ENCODE peak calls at places on chromosome 9, in nine cellular contexts. O is left ventricle myocardium inferior; P is PC-9; V is thoracic aorta; E is CD4-positive, alpha-beta T cell; H is fibroblast of lung; Y is adrenal gland; F is uterus; M is heart left ventricle. L is an unnamed sample.

GRCh38 chr9:95182854-95183563 is 134.5 kb downstream of the FANCC start:
- DNase-seq in O (no peak), P (no peak), V (no peak), E (no peak), H (no peak), Y (peak), F (no peak), M (no peak), L (no peak)

GRCh38 chr9:99341686-99342085 is 119.6 kb downstream of the SEC61B start:
- DNase-seq in O (no peak), P (no peak), V (no peak), E (no peak), H (no peak), Y (no peak), F (no peak), M (no peak), L (no peak)

GRCh38 chr9:109652971-109653370 is 127.0 kb upstream of the PALM2AKAP2 start:
- DNase-seq in O (no peak), P (peak), V (no peak), E (no peak), H (peak), Y (no peak), F (no peak), M (no peak), L (no peak)

GRCh38 chr9:133585481-133586367 is 23.5 kb downstream of the FAM163B start:
- DNase-seq in O (no peak), P (no peak), V (no peak), E (no peak), H (no peak), Y (no peak), F (no peak), M (peak), L (no peak)

GRCh38 chr9:93683331-93684134 is 107.1 kb downstream of the PHF2 start:
- DNase-seq in O (no peak), P (no peak), V (no peak), E (no peak), H (no peak), Y (no peak), F (peak), M (peak), L (peak)

GRCh38 chr9:129422843-129423700 is 197.8 kb downstream of the C9orf50 start:
- DNase-seq in O (no peak), P (peak), V (no peak), E (no peak), H (peak), Y (peak), F (no peak), M (no peak), L (no peak)

GRCh38 chr9:98654247-98654646 is 54.5 kb downstream of the GABBR2 start:
- DNase-seq in O (no peak), P (no peak), V (no peak), E (no peak), H (peak), Y (no peak), F (no peak), M (no peak), L (no peak)

GRCh38 chr9:84708400-84708799 is 38.9 kb downstream of the NTRK2 start:
- DNase-seq in O (no peak), P (no peak), V (no peak), E (no peak), H (no peak), Y (no peak), F (no peak), M (no peak), L (no peak)

GRCh38 chr9:115672477-115673316 is 480.9 kb upstream of the PAPPA start:
- DNase-seq in O (no peak), P (peak), V (no peak), E (no peak), H (peak), Y (no peak), F (no peak), M (no peak), L (no peak)

GRCh38 chr9:20269620-20270019 is 352.7 kb downstream of the MLLT3 start:
- DNase-seq in O (no peak), P (no peak), V (no peak), E (no peak), H (no peak), Y (no peak), F (no peak), M (no peak), L (no peak)

GRCh38 chr9:20270176-20270575 is 352.1 kb downstream of the MLLT3 start:
- DNase-seq in O (no peak), P (no peak), V (no peak), E (no peak), H (no peak), Y (no peak), F (no peak), M (no peak), L (no peak)

GRCh38 chr9:20276762-20277161 is 345.5 kb downstream of the MLLT3 start:
- DNase-seq in O (no peak), P (no peak), V (no peak), E (no peak), H (no peak), Y (no peak), F (no peak), M (no peak), L (no peak)

GRCh38 chr9:20271107-20271506 is 351.2 kb downstream of the MLLT3 start:
- DNase-seq in O (no peak), P (no peak), V (no peak), E (no peak), H (no peak), Y (no peak), F (no peak), M (no peak), L (no peak)

GRCh38 chr9:20271723-20272122 is 350.6 kb downstream of the MLLT3 start:
- DNase-seq in O (no peak), P (no peak), V (no peak), E (no peak), H (peak), Y (no peak), F (no peak), M (no peak), L (no peak)
- TF ChIP-seq CTCF in O (no peak), P (no peak), V (no peak), E (no peak), H (peak), Y (no peak), F (no peak), M (no peak), L (no peak)

GRCh38 chr9:5853005-5853404 is 20.1 kb upstream of the ERMP1 start:
- DNase-seq in O (no peak), P (no peak), V (no peak), E (no peak), H (no peak), Y (no peak), F (no peak), M (no peak), L (no peak)

GRCh38 chr9:5863092-5863746 is 27.5 kb upstream of the MLANA start:
- DNase-seq in O (no peak), P (no peak), V (no peak), E (no peak), H (no peak), Y (peak), F (no peak), M (no peak), L (no peak)

GRCh38 chr9:5858833-5859232 is 25.9 kb upstream of the ERMP1 start:
- DNase-seq in O (no peak), P (no peak), V (no peak), E (no peak), H (no peak), Y (no peak), F (no peak), M (no peak), L (no peak)

GRCh38 chr9:5854032-5854792 is 21.3 kb upstream of the ERMP1 start:
- DNase-seq in O (no peak), P (no peak), V (no peak), E (no peak), H (no peak), Y (no peak), F (no peak), M (no peak), L (no peak)

DNA sequence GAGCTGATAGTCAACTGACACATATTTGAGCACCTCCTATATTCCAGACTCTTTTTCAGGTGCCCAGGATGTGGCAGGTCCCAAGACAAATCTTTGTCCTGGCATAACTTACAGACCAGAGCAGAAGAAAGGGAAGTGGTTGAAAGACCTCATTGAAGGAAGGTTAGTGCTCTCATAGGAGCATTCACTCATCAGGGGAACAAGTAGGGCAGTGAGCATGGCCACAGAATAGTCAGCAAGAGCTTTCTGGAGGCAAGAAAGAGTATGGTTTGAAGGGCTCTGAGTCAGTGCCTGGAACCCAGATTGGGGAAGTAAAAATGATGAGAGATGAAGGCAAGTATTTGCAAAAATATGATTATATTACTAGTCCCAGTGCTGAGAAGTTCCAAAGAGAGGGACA is 25.0 kb upstream of the ERMP1 start:
- DNase-seq in O (no peak), P (no peak), V (no peak), E (no peak), H (no peak), Y (no peak), F (no peak), M (no peak), L (no peak)
- TF ChIP-seq CTCF in O (no peak), P (no peak), V (no peak), E (no peak), H (no peak), Y (no peak), F (no peak), M (no peak), L (no peak)

GRCh38 chr9:135087489-135087791 is at the start of gene OLFM1:
- DNase-seq in O (peak), P (no peak), V (no peak), E (no peak), H (peak), Y (peak), F (peak), M (peak), L (peak)
- TF ChIP-seq CTCF in O (peak), P (no peak), V (peak), E (no peak), H (peak), Y (peak), F (peak), M (peak), L (no peak)

GRCh38 chr9:130831077-130831476 is 4.0 kb upstream of the ABL1 start:
- DNase-seq in O (no peak), P (no peak), V (no peak), E (no peak), H (no peak), Y (no peak), F (no peak), M (no peak), L (no peak)

GRCh38 chr9:130834371-130835311 is at the start of gene ABL1:
- DNase-seq in O (peak), P (peak), V (peak), E (peak), H (peak), Y (peak), F (peak), M (peak), L (no peak)

GRCh38 chr9:130835441-130836298 is 616 bp downstream of the ABL1 start:
- DNase-seq in O (peak), P (peak), V (no peak), E (peak), H (peak), Y (peak), F (no peak), M (peak), L (no peak)

GRCh38 chr9:130830199-130830598 is 4.9 kb upstream of the ABL1 start:
- DNase-seq in O (no peak), P (no peak), V (no peak), E (no peak), H (peak), Y (no peak), F (no peak), M (no peak), L (no peak)

GRCh38 chr9:130833324-130833990 is 1.6 kb upstream of the ABL1 start:
- DNase-seq in O (no peak), P (no peak), V (no peak), E (no peak), H (peak), Y (no peak), F (no peak), M (no peak), L (no peak)
- TF ChIP-seq CTCF in O (no peak), P (no peak), V (no peak), E (no peak), H (no peak), Y (no peak), F (no peak), M (no peak), L (no peak)

GRCh38 chr9:81465468-81466002 is 223.8 kb downstream of the TLE1 start:
- DNase-seq in O (no peak), P (no peak), V (no peak), E (no peak), H (peak), Y (no peak), F (no peak), M (no peak), L (no peak)
- TF ChIP-seq CTCF in O (peak), P (no peak), V (no peak), E (no peak), H (peak), Y (no peak), F (no peak), M (no peak), L (no peak)

DNA sequence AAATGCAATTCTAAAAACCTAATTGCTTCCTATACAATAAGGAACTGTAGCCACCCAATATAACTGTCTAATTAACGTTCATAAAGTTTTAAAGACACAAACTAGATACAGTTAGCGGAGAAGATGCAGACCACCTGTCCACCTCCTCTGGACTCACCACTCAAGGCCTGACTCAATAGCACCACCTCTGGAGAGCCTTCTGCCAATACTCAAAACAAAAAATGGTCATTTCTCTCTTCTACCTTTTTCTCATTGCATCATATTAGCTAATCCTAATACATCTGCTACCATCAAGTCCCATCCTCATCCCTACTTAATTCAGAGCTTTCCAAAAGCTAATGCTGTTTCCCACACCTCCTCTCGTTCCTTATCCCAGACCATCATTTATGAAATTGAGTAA is 159.9 kb downstream of the MLLT3 start:
- DNase-seq in O (no peak), P (no peak), V (no peak), E (no peak), H (no peak), Y (no peak), F (no peak), M (no peak), L (no peak)
- TF ChIP-seq CTCF in O (no peak), P (no peak), V (no peak), E (no peak), H (peak), Y (no peak), F (no peak), M (no peak), L (no peak)